ENCODE peak calls at places on chromosomes 3 and 15, in four cellular contexts. N is A549, C is body of pancreas, D is HepG2. O is an unnamed sample.

GRCh38 chr3:16059700-16060357 is 114.7 kb upstream of the GALNT15 start:
- ATAC-seq in N (peak), D (no peak), C (no peak), O (peak)

GRCh38 chr3:155870945-155871745 is 695 bp downstream of the GMPS start:
- ATAC-seq in C (peak), N (peak), D (peak), O (peak)

GRCh38 chr15:67968564-67969440 is 85.3 kb upstream of the PIAS1 start:
- ATAC-seq in D (no peak), N (no peak), C (no peak), O (peak)

GRCh38 chr3:55615694-55616310 is 128.7 kb upstream of the WNT5A start:
- ATAC-seq in N (no peak), C (no peak), D (no peak), O (peak)

GRCh38 chr15:58748787-58749531 is 548 bp downstream of the ADAM10 start:
- ATAC-seq in D (peak), C (peak), N (peak), O (peak)

GRCh38 chr3:10142707-10143560 is 1.4 kb downstream of the VHL start:
- ATAC-seq in N (peak), D (peak), C (no peak), O (no peak)

GRCh38 chr3:171256445-171257250 is 203.6 kb downstream of the TNIK start:
- ATAC-seq in D (no peak), N (no peak), C (no peak), O (no peak)

GRCh38 chr3:30628931-30629590 is 22.7 kb downstream of the TGFBR2 start:
- ATAC-seq in D (no peak), C (peak), N (no peak), O (no peak)

GRCh38 chr3:159127021-159127392 is 325.2 kb downstream of the MFSD1 start:
- ATAC-seq in C (no peak), D (no peak), N (no peak), O (no peak)

GRCh38 chr15:75156306-75157215 is 45.1 kb upstream of the C15orf39 start:
- ATAC-seq in C (peak), D (no peak), N (no peak), O (no peak)

GRCh38 chr3:49119439-49119838 is 1.2 kb downstream of the USP19 start:
- ATAC-seq in C (no peak), N (no peak), D (no peak), O (no peak)

GRCh38 chr3:194772241-194773000 is 86.7 kb downstream of the FAM43A start:
- ATAC-seq in D (no peak), C (no peak), N (no peak), O (no peak)
- H3K4me3 ChIP-seq in D (no peak), C (no peak), N (no peak), O (no peak)

GRCh38 chr3:44029100-44029499 is 212.6 kb upstream of the TOPAZ1 start:
- ATAC-seq in C (no peak), D (no peak), N (peak), O (no peak)

GRCh38 chr3:44032487-44032886 is 209.2 kb upstream of the TOPAZ1 start:
- ATAC-seq in D (no peak), N (no peak), C (no peak), O (no peak)

GRCh38 chr3:44033123-44033522 is 208.6 kb upstream of the TOPAZ1 start:
- ATAC-seq in D (no peak), N (no peak), C (no peak), O (no peak)

GRCh38 chr3:44030690-44031344 is 210.9 kb upstream of the TOPAZ1 start:
- ATAC-seq in N (no peak), D (no peak), C (no peak), O (no peak)

GRCh38 chr3:44031387-44032380 is 210.0 kb upstream of the TOPAZ1 start:
- ATAC-seq in D (no peak), C (no peak), N (no peak), O (no peak)
- H3K4me3 ChIP-seq in D (no peak), C (no peak), N (no peak), O (no peak)

DNA sequence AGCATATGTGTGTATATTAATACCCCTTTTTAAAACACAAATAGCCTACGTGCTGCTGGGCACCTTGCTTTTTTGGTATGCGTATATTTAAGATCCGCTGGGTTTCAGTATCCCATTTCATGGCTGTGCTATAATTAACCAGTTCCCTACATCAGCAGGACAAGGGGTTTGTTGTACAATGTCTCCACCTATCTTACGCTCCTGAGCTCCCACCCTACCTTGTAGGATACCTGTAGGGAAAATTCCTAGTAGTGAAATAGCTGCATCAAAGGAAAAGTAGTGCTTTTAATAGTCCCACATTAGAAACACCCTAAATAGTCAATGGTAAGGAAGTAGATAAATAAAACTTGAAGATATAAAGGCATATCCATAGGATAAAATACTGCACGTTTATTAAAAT is 1.4 kb downstream of the MAP6D1 start:
- ATAC-seq in N (no peak), C (no peak), D (no peak), O (no peak)
- H3K4me3 ChIP-seq in N (peak), C (no peak), D (no peak), O (no peak)

GRCh38 chr3:69368129-69368741 is 17.7 kb downstream of the FRMD4B start:
- ATAC-seq in D (no peak), C (no peak), N (no peak), O (peak)
- H3K4me3 ChIP-seq in D (no peak), C (no peak), N (no peak), O (no peak)

DNA sequence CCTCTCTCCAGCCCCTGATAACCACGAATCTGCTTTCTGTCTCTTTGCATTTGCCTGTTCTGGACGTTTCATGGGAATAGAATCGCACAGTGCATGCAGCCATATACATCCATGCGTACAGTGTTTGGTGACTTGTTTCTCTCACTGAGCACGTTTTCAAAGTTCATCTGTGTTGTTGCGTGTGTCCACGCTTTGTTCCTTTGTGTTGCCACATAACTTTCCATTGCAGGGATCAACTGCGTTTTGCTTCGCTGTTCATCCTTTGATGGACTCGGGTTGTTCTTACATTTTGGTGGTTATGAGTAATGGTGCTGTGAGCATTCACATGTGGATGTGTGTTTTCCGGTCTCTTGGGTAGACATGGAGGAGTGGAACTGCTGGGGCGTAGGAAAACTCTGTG is 56.4 kb upstream of the TAMM41 start:
- ATAC-seq in D (no peak), N (no peak), C (no peak), O (no peak)
- H3K4me3 ChIP-seq in D (no peak), N (no peak), C (no peak), O (no peak)

O was measured in gastroesophageal sphincter.